ENCODE peak calls at places on chromosomes 4 and X, in seven cellular contexts. One of them, this sample, is unnamed.

GRCh38 chr4:3228881-3229280 is 20.1 kb upstream of the MSANTD1 start:
- DNase-seq in A549: no peak
- DNase-seq in BJ: no peak
- DNase-seq in fibroblast of mammary gland: no peak
- DNase-seq in MM.1S: no peak
- DNase-seq in breast epithelium: no peak
- DNase-seq in spleen: no peak
- DNase-seq in this sample: no peak

GRCh38 chr4:13907255-13907751 is 279.8 kb upstream of the BOD1L1 start:
- DNase-seq in A549: peak
- DNase-seq in BJ: peak
- DNase-seq in fibroblast of mammary gland: peak
- DNase-seq in MM.1S: peak
- DNase-seq in breast epithelium: no peak
- DNase-seq in spleen: no peak
- DNase-seq in this sample: peak

GRCh38 chr4:77697860-77698599 is 92.4 kb downstream of the CXCL13 start:
- DNase-seq in A549: peak
- DNase-seq in BJ: no peak
- DNase-seq in fibroblast of mammary gland: peak
- DNase-seq in MM.1S: no peak
- DNase-seq in breast epithelium: no peak
- DNase-seq in spleen: no peak
- DNase-seq in this sample: peak

GRCh38 chr4:25926473-25926872 is 12.5 kb downstream of the SMIM20 start:
- DNase-seq in A549: no peak
- DNase-seq in BJ: no peak
- DNase-seq in fibroblast of mammary gland: no peak
- DNase-seq in MM.1S: peak
- DNase-seq in breast epithelium: no peak
- DNase-seq in spleen: no peak
- DNase-seq in this sample: no peak

GRCh38 chr4:8906991-8907595 is 35.5 kb upstream of the HMX1 start:
- DNase-seq in A549: no peak
- DNase-seq in BJ: no peak
- DNase-seq in fibroblast of mammary gland: no peak
- DNase-seq in MM.1S: no peak
- DNase-seq in breast epithelium: peak
- DNase-seq in spleen: peak
- DNase-seq in this sample: no peak

GRCh38 chrX:31845003-31845402 is 773.2 kb upstream of the FTHL17 start:
- DNase-seq in A549: no peak
- DNase-seq in BJ: no peak
- DNase-seq in fibroblast of mammary gland: no peak
- DNase-seq in MM.1S: no peak
- DNase-seq in breast epithelium: no peak
- DNase-seq in spleen: no peak
- DNase-seq in this sample: no peak

GRCh38 chrX:17405225-17405969 is 30.4 kb downstream of the NHS start:
- DNase-seq in A549: peak
- DNase-seq in BJ: no peak
- DNase-seq in fibroblast of mammary gland: peak
- DNase-seq in MM.1S: no peak
- DNase-seq in breast epithelium: no peak
- DNase-seq in spleen: no peak
- DNase-seq in this sample: peak

GRCh38 chr4:77538574-77539157 is 67.0 kb upstream of the CXCL13 start:
- DNase-seq in A549: peak
- DNase-seq in BJ: no peak
- DNase-seq in fibroblast of mammary gland: peak
- DNase-seq in MM.1S: peak
- DNase-seq in breast epithelium: no peak
- DNase-seq in spleen: no peak
- DNase-seq in this sample: no peak

GRCh38 chrX:54799046-54799445 is 991 bp upstream of the ITIH6 start:
- DNase-seq in A549: no peak
- DNase-seq in BJ: no peak
- DNase-seq in fibroblast of mammary gland: no peak
- DNase-seq in MM.1S: no peak
- DNase-seq in breast epithelium: no peak
- DNase-seq in spleen: no peak
- DNase-seq in this sample: no peak

GRCh38 chr4:126611900-126612299 is 1020.9 kb upstream of the INTU start:
- DNase-seq in A549: no peak
- DNase-seq in BJ: no peak
- DNase-seq in fibroblast of mammary gland: peak
- DNase-seq in MM.1S: no peak
- DNase-seq in breast epithelium: no peak
- DNase-seq in spleen: no peak
- DNase-seq in this sample: peak

GRCh38 chr4:81040175-81040659 is 9.7 kb downstream of the BMP3 start:
- DNase-seq in A549: peak
- DNase-seq in BJ: no peak
- DNase-seq in fibroblast of mammary gland: peak
- DNase-seq in MM.1S: peak
- DNase-seq in breast epithelium: no peak
- DNase-seq in spleen: no peak
- DNase-seq in this sample: peak
- TF ChIP-seq CTCF in A549: peak
- TF ChIP-seq CTCF in BJ: peak
- TF ChIP-seq CTCF in fibroblast of mammary gland: peak
- TF ChIP-seq CTCF in MM.1S: peak
- TF ChIP-seq CTCF in breast epithelium: peak
- TF ChIP-seq CTCF in spleen: peak
- TF ChIP-seq CTCF in this sample: peak

GRCh38 chrX:123282241-123282640 is 98.2 kb downstream of the GRIA3 start:
- DNase-seq in A549: no peak
- DNase-seq in BJ: no peak
- DNase-seq in fibroblast of mammary gland: no peak
- DNase-seq in MM.1S: no peak
- DNase-seq in breast epithelium: no peak
- DNase-seq in spleen: no peak
- DNase-seq in this sample: no peak

GRCh38 chrX:123274796-123275195 is 90.7 kb downstream of the GRIA3 start:
- DNase-seq in A549: no peak
- DNase-seq in BJ: no peak
- DNase-seq in fibroblast of mammary gland: no peak
- DNase-seq in MM.1S: no peak
- DNase-seq in breast epithelium: no peak
- DNase-seq in spleen: no peak
- DNase-seq in this sample: no peak

GRCh38 chrX:123277347-123277746 is 93.3 kb downstream of the GRIA3 start:
- DNase-seq in A549: no peak
- DNase-seq in BJ: no peak
- DNase-seq in fibroblast of mammary gland: no peak
- DNase-seq in MM.1S: no peak
- DNase-seq in breast epithelium: no peak
- DNase-seq in spleen: no peak
- DNase-seq in this sample: no peak

GRCh38 chrX:123277821-123278220 is 93.7 kb downstream of the GRIA3 start:
- DNase-seq in A549: no peak
- DNase-seq in BJ: no peak
- DNase-seq in fibroblast of mammary gland: no peak
- DNase-seq in MM.1S: no peak
- DNase-seq in breast epithelium: no peak
- DNase-seq in spleen: no peak
- DNase-seq in this sample: no peak
- H3K4me3 ChIP-seq in A549: no peak
- H3K4me3 ChIP-seq in BJ: no peak
- H3K4me3 ChIP-seq in fibroblast of mammary gland: no peak
- H3K4me3 ChIP-seq in MM.1S: no peak
- H3K4me3 ChIP-seq in breast epithelium: no peak
- H3K4me3 ChIP-seq in spleen: no peak
- H3K4me3 ChIP-seq in this sample: no peak

GRCh38 chr4:185734930-185735329 is 77.1 kb downstream of the SORBS2 start:
- DNase-seq in A549: no peak
- DNase-seq in BJ: no peak
- DNase-seq in fibroblast of mammary gland: no peak
- DNase-seq in MM.1S: no peak
- DNase-seq in breast epithelium: no peak
- DNase-seq in spleen: no peak
- DNase-seq in this sample: no peak
- TF ChIP-seq CTCF in A549: no peak
- TF ChIP-seq CTCF in BJ: no peak
- TF ChIP-seq CTCF in fibroblast of mammary gland: no peak
- TF ChIP-seq CTCF in MM.1S: no peak
- TF ChIP-seq CTCF in breast epithelium: no peak
- TF ChIP-seq CTCF in spleen: no peak
- TF ChIP-seq CTCF in this sample: no peak

GRCh38 chrX:119389854-119390501 is 9.2 kb upstream of the SLC25A43 start:
- DNase-seq in A549: no peak
- DNase-seq in BJ: no peak
- DNase-seq in fibroblast of mammary gland: no peak
- DNase-seq in MM.1S: no peak
- DNase-seq in breast epithelium: no peak
- DNase-seq in spleen: no peak
- DNase-seq in this sample: no peak
- H3K4me3 ChIP-seq in A549: no peak
- H3K4me3 ChIP-seq in BJ: no peak
- H3K4me3 ChIP-seq in fibroblast of mammary gland: no peak
- H3K4me3 ChIP-seq in MM.1S: no peak
- H3K4me3 ChIP-seq in breast epithelium: peak
- H3K4me3 ChIP-seq in spleen: no peak
- H3K4me3 ChIP-seq in this sample: no peak

GRCh38 chr4:38831653-38832052 is 25.0 kb downstream of the TLR6 start:
- DNase-seq in A549: no peak
- DNase-seq in BJ: peak
- DNase-seq in fibroblast of mammary gland: no peak
- DNase-seq in MM.1S: no peak
- DNase-seq in breast epithelium: no peak
- DNase-seq in spleen: no peak
- DNase-seq in this sample: peak

GRCh38 chr4:38834570-38834969 is 22.0 kb downstream of the TLR6 start:
- DNase-seq in A549: no peak
- DNase-seq in BJ: no peak
- DNase-seq in fibroblast of mammary gland: no peak
- DNase-seq in MM.1S: no peak
- DNase-seq in breast epithelium: no peak
- DNase-seq in spleen: no peak
- DNase-seq in this sample: no peak

GRCh38 chr4:38832206-38832605 is 24.4 kb downstream of the TLR6 start:
- DNase-seq in A549: no peak
- DNase-seq in BJ: no peak
- DNase-seq in fibroblast of mammary gland: no peak
- DNase-seq in MM.1S: no peak
- DNase-seq in breast epithelium: no peak
- DNase-seq in spleen: no peak
- DNase-seq in this sample: no peak

GRCh38 chr4:38829237-38829636 is 24.6 kb upstream of the TLR1 start:
- DNase-seq in A549: no peak
- DNase-seq in BJ: no peak
- DNase-seq in fibroblast of mammary gland: no peak
- DNase-seq in MM.1S: no peak
- DNase-seq in breast epithelium: no peak
- DNase-seq in spleen: no peak
- DNase-seq in this sample: no peak

GRCh38 chr4:38832624-38833528 is 23.7 kb downstream of the TLR6 start:
- DNase-seq in A549: no peak
- DNase-seq in BJ: no peak
- DNase-seq in fibroblast of mammary gland: no peak
- DNase-seq in MM.1S: peak
- DNase-seq in breast epithelium: no peak
- DNase-seq in spleen: no peak
- DNase-seq in this sample: no peak
- TF ChIP-seq CTCF in A549: no peak
- TF ChIP-seq CTCF in BJ: no peak
- TF ChIP-seq CTCF in fibroblast of mammary gland: peak
- TF ChIP-seq CTCF in MM.1S: peak
- TF ChIP-seq CTCF in breast epithelium: no peak
- TF ChIP-seq CTCF in spleen: no peak
- TF ChIP-seq CTCF in this sample: no peak

GRCh38 chrX:107677909-107678308 is 49.6 kb downstream of the PRPS1 start:
- DNase-seq in A549: no peak
- DNase-seq in BJ: no peak
- DNase-seq in fibroblast of mammary gland: no peak
- DNase-seq in MM.1S: no peak
- DNase-seq in breast epithelium: no peak
- DNase-seq in spleen: no peak
- DNase-seq in this sample: no peak

GRCh38 chrX:107675823-107676555 is 47.7 kb downstream of the PRPS1 start:
- DNase-seq in A549: no peak
- DNase-seq in BJ: no peak
- DNase-seq in fibroblast of mammary gland: peak
- DNase-seq in MM.1S: peak
- DNase-seq in breast epithelium: no peak
- DNase-seq in spleen: no peak
- DNase-seq in this sample: peak

GRCh38 chrX:107678957-107679740 is 50.8 kb downstream of the PRPS1 start:
- DNase-seq in A549: peak
- DNase-seq in BJ: no peak
- DNase-seq in fibroblast of mammary gland: peak
- DNase-seq in MM.1S: peak
- DNase-seq in breast epithelium: no peak
- DNase-seq in spleen: peak
- DNase-seq in this sample: peak

GRCh38 chrX:107676559-107677378 is 48.5 kb downstream of the PRPS1 start:
- DNase-seq in A549: peak
- DNase-seq in BJ: peak
- DNase-seq in fibroblast of mammary gland: peak
- DNase-seq in MM.1S: peak
- DNase-seq in breast epithelium: peak
- DNase-seq in spleen: peak
- DNase-seq in this sample: peak

GRCh38 chrX:107677501-107677901 is 49.2 kb downstream of the PRPS1 start:
- DNase-seq in A549: no peak
- DNase-seq in BJ: no peak
- DNase-seq in fibroblast of mammary gland: peak
- DNase-seq in MM.1S: no peak
- DNase-seq in breast epithelium: no peak
- DNase-seq in spleen: no peak
- DNase-seq in this sample: no peak
- H3K4me3 ChIP-seq in A549: peak
- H3K4me3 ChIP-seq in BJ: no peak
- H3K4me3 ChIP-seq in fibroblast of mammary gland: no peak
- H3K4me3 ChIP-seq in MM.1S: peak
- H3K4me3 ChIP-seq in breast epithelium: peak
- H3K4me3 ChIP-seq in spleen: no peak
- H3K4me3 ChIP-seq in this sample: peak

DNA sequence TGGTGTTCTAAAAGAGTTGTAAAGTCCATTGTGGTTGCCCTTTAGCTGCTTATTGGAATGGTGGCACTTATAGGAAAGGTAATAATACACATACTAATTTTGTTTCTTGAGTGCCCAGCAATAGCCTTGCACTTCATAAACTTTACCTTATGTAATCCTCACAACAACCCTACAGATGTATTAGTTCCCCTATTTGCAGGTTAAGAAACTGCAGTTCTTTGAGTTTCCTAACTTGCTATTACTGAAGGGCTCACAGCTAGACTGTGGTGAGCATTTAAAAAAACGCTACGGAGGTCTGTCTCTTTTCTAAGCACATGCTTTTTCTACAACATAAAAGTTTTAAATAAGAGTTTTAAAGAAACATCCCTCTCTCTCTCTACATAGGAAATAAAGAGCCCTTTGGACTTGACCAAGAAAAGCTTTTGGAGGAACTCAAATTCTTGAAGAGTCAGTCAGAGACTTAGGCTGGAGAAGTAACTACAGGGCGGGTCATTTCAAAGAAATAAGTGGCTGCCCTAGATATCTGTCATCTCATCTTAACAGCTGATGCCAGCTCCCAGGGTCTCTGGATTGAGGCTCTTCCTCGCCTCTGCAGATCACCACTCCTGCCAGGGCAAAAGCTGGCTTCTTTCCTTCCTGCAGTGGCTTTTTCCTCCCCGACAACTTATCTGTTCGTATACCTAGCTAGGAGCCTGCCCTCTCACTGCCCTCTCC is 42.0 kb upstream of the FBXW7 start:
- DNase-seq in A549: no peak
- DNase-seq in BJ: no peak
- DNase-seq in fibroblast of mammary gland: no peak
- DNase-seq in MM.1S: no peak
- DNase-seq in breast epithelium: no peak
- DNase-seq in spleen: no peak
- DNase-seq in this sample: no peak
- TF ChIP-seq CTCF in A549: no peak
- TF ChIP-seq CTCF in BJ: no peak
- TF ChIP-seq CTCF in fibroblast of mammary gland: no peak
- TF ChIP-seq CTCF in MM.1S: peak
- TF ChIP-seq CTCF in breast epithelium: no peak
- TF ChIP-seq CTCF in spleen: no peak
- TF ChIP-seq CTCF in this sample: no peak